ENCODE peak calls at places on chromosomes 7 and 10, in five cellular contexts. D, B, J, M and E are unnamed samples.

GRCh38 chr10:49605177-49605938 is 4.8 kb upstream of the SLC18A3 start:
- DNase-seq in D (no peak), B (peak; percentile 15), J (no peak), M (no peak), E (no peak)

GRCh38 chr7:116859323-116859722 is 3.1 kb upstream of the CAPZA2 start:
- DNase-seq in D (peak; percentile 87), B (no peak), J (no peak), M (peak; percentile 90), E (peak; percentile 75)

GRCh38 chr10:12724782-12725579 is 276.5 kb downstream of the CCDC3 start:
- DNase-seq in D (no peak), B (no peak), J (no peak), M (no peak), E (no peak)

GRCh38 chr7:25770670-25771069 is 381.3 kb upstream of the NFE2L3 start:
- DNase-seq in D (no peak), B (no peak), J (no peak), M (no peak), E (no peak)

GRCh38 chr10:58622286-58622685 is 109.6 kb downstream of the BICC1 start:
- DNase-seq in D (peak; percentile 68), B (no peak), J (no peak), M (peak; percentile 71), E (peak; percentile 44)

GRCh38 chr10:80132299-80133139 is at the start of gene PLAC9:
- DNase-seq in D (peak; percentile 20), B (peak; percentile 48), J (peak; percentile 54), M (peak; percentile 77), E (no peak)

GRCh38 chr10:15661574-15661973 is 58.1 kb downstream of the ITGA8 start:
- DNase-seq in D (no peak), B (no peak), J (no peak), M (peak; percentile 61), E (no peak)

GRCh38 chr7:27196287-27196739 is 3.6 kb downstream of the HOXA13 start:
- DNase-seq in D (peak; percentile 71), B (peak; percentile 72), J (peak; percentile 83), M (peak; percentile 75), E (peak; percentile 33)

GRCh38 chr10:5343979-5344378 is 20.8 kb upstream of the UCN3 start:
- DNase-seq in D (no peak), B (no peak), J (no peak), M (peak; percentile 3), E (no peak)

GRCh38 chr7:11272352-11272751 is 298.7 kb downstream of the PHF14 start:
- DNase-seq in D (no peak), B (no peak), J (no peak), M (no peak), E (no peak)

GRCh38 chr10:17516376-17516775 is 62.0 kb upstream of the ST8SIA6 start:
- DNase-seq in D (peak; percentile 34), B (no peak), J (no peak), M (peak; percentile 25), E (peak; percentile 76)

GRCh38 chr7:35761882-35762720 is 38.8 kb upstream of the SEPTIN7 start:
- DNase-seq in D (peak; percentile 82), B (no peak), J (no peak), M (peak; percentile 7), E (no peak)

GRCh38 chr10:119655566-119656001 is 4.4 kb downstream of the BAG3 start:
- DNase-seq in D (peak; percentile 88), B (no peak), J (no peak), M (peak; percentile 94), E (peak; percentile 83)

GRCh38 chr7:151410405-151411390 is 860 bp upstream of the WDR86 start:
- DNase-seq in D (no peak), B (peak; percentile 68), J (peak; percentile 83), M (no peak), E (no peak)

GRCh38 chr7:151411551-151411950 is 1.7 kb upstream of the WDR86 start:
- DNase-seq in D (no peak), B (peak; percentile 31), J (no peak), M (no peak), E (no peak)

GRCh38 chr7:151408498-151408838 is 1.4 kb downstream of the WDR86 start:
- DNase-seq in D (no peak), B (no peak), J (no peak), M (no peak), E (no peak)

GRCh38 chr7:151408839-151409554 is 841 bp downstream of the WDR86 start:
- DNase-seq in D (no peak), B (peak; percentile 60), J (peak; percentile 89), M (no peak), E (no peak)

GRCh38 chr7:151409555-151410404 is at the start of gene WDR86:
- DNase-seq in D (no peak), B (peak; percentile 58), J (peak; percentile 50), M (no peak), E (no peak)
- H3K4me1 ChIP-seq in D (no peaks in the 10 kb centered on the region), B (peaks cover 5% of the 10 kb centered on the region), J (peaks cover 15% of the 10 kb centered on the region), M (no peaks in the 10 kb centered on the region), E (peaks cover 4% of the 10 kb centered on the region)

DNA sequence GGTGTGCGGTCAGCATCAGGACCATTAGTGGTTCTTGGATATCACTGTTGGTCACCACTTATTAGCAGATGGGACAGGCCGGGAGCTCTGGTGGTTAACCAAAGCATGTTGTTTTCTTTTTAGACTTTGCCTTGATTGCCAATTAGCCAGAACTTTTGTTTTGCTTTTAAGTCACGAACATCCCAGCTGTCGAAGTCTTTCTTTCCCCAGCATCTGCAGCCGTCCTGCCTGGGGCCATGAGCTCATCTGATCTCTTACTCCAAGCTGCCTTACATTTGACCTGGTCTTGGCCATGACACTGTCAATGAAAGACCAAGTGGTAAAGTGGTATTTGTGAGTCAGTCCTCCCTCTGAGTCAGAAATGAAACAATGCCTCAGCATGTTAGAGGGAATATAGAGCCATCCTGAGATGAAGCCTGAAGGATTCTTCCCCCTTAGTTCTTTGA is 53.9 kb upstream of the CREB5 start:
- DNase-seq in D (peak; percentile 99), B (no peak), J (peak; percentile 80), M (peak; percentile 96), E (peak; percentile 99)
- H3K4me2 ChIP-seq in D (peak overlapping the region; percentile 39), B (no peak overlapping the region), J (no peak overlapping the region), M (peak overlapping the region; percentile 62), E (peak overlapping the region; percentile 43)

GRCh38 chr10:100969175-100970075 is at the start of gene SEMA4G:
- DNase-seq in D (peak; percentile 12), B (peak; percentile 84), J (peak; percentile 68), M (peak; percentile 55), E (no peak)
- H3K4me1 ChIP-seq in D (peaks cover 6% of the 10 kb centered on the region), B (no peaks in the 10 kb centered on the region), J (peaks cover 9% of the 10 kb centered on the region), M (peaks cover 6% of the 10 kb centered on the region), E (peaks cover 8% of the 10 kb centered on the region)

DNA sequence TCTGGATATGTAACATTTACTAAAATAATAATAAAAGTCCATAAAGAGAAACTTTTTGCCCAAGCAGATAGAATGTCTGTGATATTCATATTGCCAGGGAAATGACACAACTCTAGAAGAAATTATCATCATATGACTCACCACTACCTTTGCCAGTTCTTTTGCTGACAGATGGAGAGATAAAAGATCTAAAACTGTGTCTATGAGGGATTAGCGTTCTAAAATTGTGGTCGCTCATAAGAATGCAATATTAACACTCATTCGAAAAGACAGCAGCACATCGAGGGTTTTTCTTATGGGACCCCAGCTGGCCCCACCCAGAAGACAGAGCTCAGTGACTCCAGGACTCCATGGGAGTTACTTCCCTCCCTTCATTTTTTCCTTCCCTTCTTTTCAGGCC is 16.6 kb upstream of the LANCL2 start:
- DNase-seq in D (peak; percentile 37), B (no peak), J (no peak), M (peak; percentile 79), E (peak; percentile 65)
- H3K4me2 ChIP-seq in D (no peak overlapping the region), B (no peak overlapping the region), J (no peak overlapping the region), M (peak overlapping the region; percentile 19), E (peak overlapping the region; percentile 76)

GRCh38 chr10:110501142-110501937 is 3.6 kb downstream of the DUSP5 start:
- DNase-seq in D (peak; percentile 95), B (peak; percentile 87), J (peak; percentile 96), M (peak; percentile 98), E (peak; percentile 92)
- H3K4me1 ChIP-seq in D (peaks cover 27% of the 10 kb centered on the region), B (peaks cover 12% of the 10 kb centered on the region), J (peaks cover 9% of the 10 kb centered on the region), M (peaks cover 57% of the 10 kb centered on the region), E (peaks cover 61% of the 10 kb centered on the region)

GRCh38 chr7:156036153-156036552 is 223.9 kb upstream of the SHH start:
- DNase-seq in D (no peak), B (no peak), J (no peak), M (no peak), E (no peak)
- H3K4me2 ChIP-seq in D (no peak overlapping the region), B (no peak overlapping the region), J (no peak overlapping the region), M (no peak overlapping the region), E (no peak overlapping the region)

DNA sequence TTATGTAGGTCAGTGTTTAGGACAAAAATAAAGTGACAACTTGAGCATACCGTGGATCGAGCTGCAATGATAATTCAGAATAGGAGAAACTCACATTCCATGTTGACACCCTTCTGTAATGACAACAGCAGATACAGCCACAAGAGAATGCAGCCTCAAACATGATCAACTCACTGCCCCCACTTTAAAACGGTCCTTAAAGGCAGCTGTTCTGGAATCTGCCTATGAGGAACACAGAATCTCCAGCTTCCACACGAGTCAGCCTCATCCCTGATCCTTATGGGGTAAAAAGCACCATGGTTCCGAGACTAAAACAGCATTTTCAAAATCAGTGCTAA is 32.5 kb upstream of the DAGLB start:
- DNase-seq in D (no peak), B (no peak), J (no peak), M (peak; percentile 54), E (no peak)
- H3K4me1 ChIP-seq in D (peaks cover 19% of the 10 kb centered on the region), B (no peaks in the 10 kb centered on the region), J (no peaks in the 10 kb centered on the region), M (peaks cover 56% of the 10 kb centered on the region), E (peaks cover 33% of the 10 kb centered on the region)